ENCODE peak calls at places on chromosomes 6 and 20, in five cellular contexts. Z, N, B, P and S are unnamed samples.

GRCh38 chr20:1509237-1509636 is 18.0 kb upstream of the SIRPB2 start:
- DNase-seq in P (no peak), Z (peak), B (no peak), N (peak), S (peak)

GRCh38 chr6:49698538-49699205 is 14.7 kb downstream of the CRISP2 start:
- DNase-seq in B (no peak), P (no peak), Z (no peak), N (no peak), S (no peak)

GRCh38 chr6:97669191-97669651 is 386.2 kb upstream of the MMS22L start:
- DNase-seq in N (no peak), B (no peak), P (no peak), Z (no peak), S (no peak)

GRCh38 chr20:34070079-34070439 is 42.0 kb downstream of the EIF2S2 start:
- DNase-seq in N (no peak), P (no peak), Z (no peak), B (no peak), S (no peak)

GRCh38 chr6:105301756-105302616 is 100.9 kb downstream of the PREP start:
- DNase-seq in P (no peak), N (no peak), B (no peak), Z (no peak), S (no peak)

GRCh38 chr6:157679605-157680580 is 143.2 kb upstream of the SNX9 start:
- DNase-seq in Z (no peak), N (no peak), P (no peak), B (no peak), S (no peak)

GRCh38 chr6:75101896-75102680 is 103.8 kb downstream of the COL12A1 start:
- DNase-seq in B (no peak), Z (no peak), N (no peak), P (no peak), S (no peak)

GRCh38 chr6:111871207-111871606 is 2.0 kb downstream of the FYN start:
- DNase-seq in Z (no peak), P (no peak), B (no peak), N (no peak), S (no peak)

GRCh38 chr6:147463651-147464050 is 44.8 kb upstream of the SAMD5 start:
- DNase-seq in B (no peak), P (no peak), Z (no peak), N (no peak), S (no peak)

GRCh38 chr6:134453792-134454510 is 136.0 kb upstream of the SGK1 start:
- DNase-seq in B (no peak), Z (peak), P (no peak), N (no peak), S (no peak)

GRCh38 chr6:131129657-131130545 is 5.4 kb upstream of the AKAP7 start:
- DNase-seq in N (no peak), Z (no peak), P (no peak), B (peak), S (no peak)

GRCh38 chr6:15296735-15297134 is 50.9 kb downstream of the JARID2 start:
- DNase-seq in P (no peak), B (no peak), Z (no peak), N (no peak), S (no peak)

GRCh38 chr6:15296249-15296648 is 50.4 kb downstream of the JARID2 start:
- DNase-seq in B (no peak), Z (no peak), P (no peak), N (no peak), S (no peak)

GRCh38 chr6:15290962-15291704 is 45.3 kb downstream of the JARID2 start:
- DNase-seq in N (no peak), B (no peak), P (no peak), Z (no peak), S (no peak)

GRCh38 chr6:15292721-15293302 is 46.9 kb downstream of the JARID2 start:
- DNase-seq in N (no peak), Z (no peak), P (no peak), B (no peak), S (no peak)

GRCh38 chr6:15293674-15294073 is 47.8 kb downstream of the JARID2 start:
- DNase-seq in B (no peak), N (no peak), Z (no peak), P (no peak), S (no peak)
- TF ChIP-seq CTCF in B (no peak), N (no peak), Z (no peak), P (no peak), S (no peak)

GRCh38 chr6:34543421-34543820 is 12.7 kb downstream of the SPDEF start:
- DNase-seq in P (no peak), B (no peak), Z (no peak), N (no peak), S (no peak)

GRCh38 chr6:34546551-34547321 is 9.4 kb downstream of the SPDEF start:
- DNase-seq in N (peak), B (no peak), Z (peak), P (no peak), S (no peak)

GRCh38 chr6:34544052-34544604 is 12.0 kb downstream of the SPDEF start:
- DNase-seq in N (no peak), B (no peak), P (no peak), Z (no peak), S (no peak)

GRCh38 chr6:34547921-34548644 is 8.0 kb downstream of the SPDEF start:
- DNase-seq in P (no peak), B (no peak), N (no peak), Z (peak), S (no peak)

GRCh38 chr6:34544776-34545471 is 11.2 kb downstream of the SPDEF start:
- DNase-seq in N (no peak), P (no peak), B (no peak), Z (no peak), S (no peak)
- TF ChIP-seq CTCF in N (no peak), P (no peak), B (no peak), Z (no peak), S (no peak)

GRCh38 chr20:18989736-18990474 is 176.3 kb downstream of the SCP2D1 start:
- DNase-seq in B (no peak), Z (no peak), N (no peak), P (no peak), S (no peak)
- TF ChIP-seq CTCF in B (no peak), Z (no peak), N (no peak), P (no peak), S (no peak)

GRCh38 chr20:43839793-43840199 is 74.9 kb upstream of the TOX2 start:
- DNase-seq in B (no peak), P (no peak), N (no peak), Z (no peak), S (no peak)

GRCh38 chr20:43837856-43838702 is 76.6 kb upstream of the TOX2 start:
- DNase-seq in P (no peak), N (no peak), B (no peak), Z (no peak), S (no peak)

GRCh38 chr20:43838703-43839060 is 76.0 kb upstream of the TOX2 start:
- DNase-seq in B (no peak), P (no peak), N (no peak), Z (no peak), S (no peak)

GRCh38 chr20:43842126-43843020 is 72.3 kb upstream of the TOX2 start:
- DNase-seq in P (no peak), Z (no peak), N (no peak), B (no peak), S (no peak)

GRCh38 chr20:43840382-43841070 is 74.1 kb upstream of the TOX2 start:
- DNase-seq in P (no peak), B (peak), N (peak), Z (peak), S (peak)
- TF ChIP-seq CTCF in P (no peak), B (no peak), N (peak), Z (peak), S (no peak)

GRCh38 chr6:165231581-165232276 is 77.7 kb downstream of the C6orf118 start:
- DNase-seq in B (peak), Z (peak), P (no peak), N (peak), S (no peak)
- TF ChIP-seq CTCF in B (peak), Z (peak), P (peak), N (peak), S (no peak)